ENCODE peak calls at places on chromosomes 11 and 22, in four cellular contexts. Z, H, K and P are unnamed samples.

GRCh38 chr22:42769574-42770447 is 49.1 kb upstream of the A4GALT start:
- DNase-seq in K (peak), Z (no peak), H (no peak), P (peak)

GRCh38 chr11:106152824-106153223 is 75.4 kb downstream of the AASDHPPT start:
- DNase-seq in H (no peak), Z (no peak), K (no peak), P (no peak)

GRCh38 chr22:41907436-41908401 is 7.2 kb downstream of the SHISA8 start:
- DNase-seq in K (no peak), Z (no peak), H (no peak), P (no peak)

GRCh38 chr22:36881504-36882245 is 20.9 kb downstream of the NCF4 start:
- DNase-seq in H (no peak), Z (no peak), K (no peak), P (no peak)

GRCh38 chr11:110711776-110712642 is at the start of gene ARHGAP20:
- DNase-seq in H (peak), K (peak), Z (peak), P (no peak)

GRCh38 chr11:43508511-43508918 is 149.8 kb downstream of the TTC17 start:
- DNase-seq in K (no peak), H (no peak), Z (no peak), P (no peak)

GRCh38 chr11:130524132-130524790 is 75.8 kb downstream of the ADAMTS15 start:
- DNase-seq in H (no peak), Z (no peak), K (no peak), P (no peak)

GRCh38 chr11:81888391-81888790 is 845.3 kb downstream of the FAM181B start:
- DNase-seq in K (no peak), H (no peak), Z (no peak), P (no peak)

GRCh38 chr11:125257751-125258150 is 93.2 kb downstream of the PKNOX2 start:
- DNase-seq in Z (no peak), K (no peak), H (no peak), P (no peak)

GRCh38 chr11:1548221-1549070 is 23.6 kb downstream of the DUSP8 start:
- DNase-seq in K (no peak), Z (no peak), H (peak), P (no peak)

GRCh38 chr11:130606781-130607511 is 158.5 kb downstream of the ADAMTS15 start:
- DNase-seq in H (peak), Z (no peak), K (no peak), P (no peak)

GRCh38 chr11:102611291-102611690 is 13.8 kb downstream of the MMP20 start:
- DNase-seq in K (no peak), H (no peak), Z (no peak), P (no peak)

GRCh38 chr11:58192229-58192628 is 3.4 kb downstream of the OR9Q2 start:
- DNase-seq in Z (no peak), K (no peak), H (no peak), P (no peak)

GRCh38 chr11:47590026-47590861 is 3.8 kb downstream of the FAM180B start:
- DNase-seq in K (no peak), H (no peak), Z (no peak), P (no peak)

GRCh38 chr11:131934006-131934405 is 563.6 kb downstream of the NTM start:
- DNase-seq in K (no peak), Z (no peak), H (no peak), P (no peak)

DNA sequence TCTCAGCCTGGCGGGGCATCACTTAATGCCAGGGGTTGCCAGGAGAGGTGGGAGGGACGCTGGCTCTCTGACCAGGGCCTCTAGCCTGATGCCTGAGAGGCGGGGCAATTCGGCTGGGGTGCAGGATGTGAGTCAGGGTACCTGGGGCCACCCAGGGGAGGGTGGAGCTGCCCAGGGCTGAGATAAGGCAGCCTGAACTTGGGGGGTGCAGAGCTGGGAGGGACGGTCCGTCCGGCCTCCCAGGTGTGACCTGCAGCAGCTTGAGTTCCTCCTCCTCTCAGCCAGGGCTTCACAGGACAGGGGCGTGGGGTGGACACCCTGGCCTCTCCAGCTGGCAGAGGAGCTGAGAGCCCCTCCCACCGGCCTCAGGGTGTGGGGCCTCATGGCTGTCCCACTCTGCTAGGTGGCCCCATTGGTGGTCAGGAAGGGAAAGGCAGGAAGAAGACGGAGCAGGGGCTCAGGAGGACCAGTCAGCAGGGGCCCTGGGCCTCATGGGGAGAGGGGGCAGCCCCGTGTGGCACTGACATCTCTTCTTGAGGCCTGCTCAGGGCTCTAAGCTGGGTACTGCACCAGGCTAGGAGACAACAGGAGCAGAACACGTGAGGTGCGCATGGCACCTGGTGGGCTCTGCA is 942 bp upstream of the RPS6KA4 start:
- DNase-seq in H (peak), Z (peak), K (peak), P (no peak)
- TF ChIP-seq SIN3A in H (no peak), Z (peak), K (no peak), P (no peak)

GRCh38 chr11:2790581-2790925 is 90.8 kb upstream of the KCNQ1OT1 start:
- DNase-seq in Z (no peak), H (no peak), K (no peak), P (no peak)
- TF ChIP-seq NFIC in Z (no peak), H (no peak), K (no peak), P (no peak)

GRCh38 chr11:76624515-76625379 is 45.8 kb downstream of the LRRC32 start:
- DNase-seq in H (peak), K (peak), Z (no peak), P (no peak)
- TF ChIP-seq SIN3A in H (no peak), K (no peak), Z (no peak), P (no peak)

GRCh38 chr11:74697722-74698121 is 33.5 kb downstream of the CHRDL2 start:
- DNase-seq in K (no peak), Z (no peak), H (no peak), P (no peak)

GRCh38 chr11:74694536-74694935 is 36.7 kb downstream of the CHRDL2 start:
- DNase-seq in H (no peak), K (no peak), Z (no peak), P (no peak)

GRCh38 chr11:74695705-74696280 is 35.4 kb downstream of the CHRDL2 start:
- DNase-seq in K (peak), H (no peak), Z (no peak), P (no peak)

GRCh38 chr11:74696488-74696887 is 34.7 kb downstream of the CHRDL2 start:
- DNase-seq in Z (no peak), K (no peak), H (no peak), P (no peak)

GRCh38 chr11:74696932-74697687 is 34.1 kb downstream of the CHRDL2 start:
- DNase-seq in K (peak), H (no peak), Z (peak), P (no peak)
- TF ChIP-seq NFIC in K (no peak), H (no peak), Z (no peak), P (no peak)

DNA sequence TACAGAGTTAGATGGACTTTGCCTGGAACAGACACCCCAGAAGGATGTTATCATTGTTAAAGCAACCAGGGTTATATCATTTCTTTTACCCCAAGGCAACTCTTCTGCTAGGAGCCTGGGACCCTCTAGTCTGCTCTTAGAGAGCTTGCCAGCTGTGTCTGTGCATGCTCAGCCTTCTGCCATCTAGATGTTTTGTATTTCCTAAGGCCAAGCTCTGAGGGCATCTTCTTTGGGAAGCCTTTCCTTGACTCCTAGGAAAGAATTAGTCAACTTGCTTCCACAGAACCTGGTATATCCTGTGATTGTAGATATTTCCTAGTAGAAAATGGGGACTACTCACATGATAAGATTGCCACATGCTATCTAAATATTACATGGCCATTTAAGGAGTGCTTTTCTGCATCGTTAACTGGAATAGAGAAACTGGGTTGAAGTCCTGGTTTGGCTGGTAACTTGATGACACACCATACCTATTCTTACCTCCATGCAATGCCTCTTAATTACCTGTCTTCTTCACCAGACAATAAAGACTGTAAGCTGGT is 87.6 kb downstream of the STIM1 start:
- DNase-seq in H (no peak), Z (peak), K (no peak), P (no peak)
- TF ChIP-seq SIN3A in H (no peak), Z (no peak), K (no peak), P (no peak)

GRCh38 chr22:25651332-25651731 is 86.9 kb downstream of the GRK3 start:
- DNase-seq in K (no peak), Z (no peak), H (no peak), P (no peak)
- TF ChIP-seq NFIC in K (no peak), Z (no peak), H (no peak), P (no peak)

GRCh38 chr22:38924197-38924952 is 33.0 kb upstream of the APOBEC3A start:
- DNase-seq in K (no peak), H (no peak), Z (peak), P (no peak)
- TF ChIP-seq SIN3A in K (no peak), H (no peak), Z (no peak), P (no peak)

GRCh38 chr11:126343051-126343450 is 12.4 kb upstream of the ST3GAL4 start:
- DNase-seq in H (no peak), K (no peak), Z (no peak), P (no peak)
- TF ChIP-seq NFIC in H (no peak), K (no peak), Z (no peak), P (no peak)

GRCh38 chr22:21866821-21867527 is 471 bp downstream of the MAPK1 start:
- DNase-seq in K (peak), H (no peak), Z (no peak), P (no peak)
- TF ChIP-seq SIN3A in K (no peak), H (no peak), Z (peak), P (no peak)